ENCODE peak calls at places on chromosome 7, in eight cellular contexts. A, V, D, E, C, G, X and K are unnamed samples.

GRCh38 chr7:131328387-131329175 is 905 bp downstream of the MKLN1 start:
- DNase-seq in A (no peak), V (no peak), D (peak; percentile 7), E (no peak), C (peak; percentile 41), G (peak; percentile 62), X (peak; percentile 61), K (no peak)

GRCh38 chr7:122140918-122141317 is 3.1 kb downstream of the AASS start:
- DNase-seq in A (no peak), V (no peak), D (no peak), E (no peak), C (no peak), G (peak; percentile 19), X (peak; percentile 73), K (no peak)

GRCh38 chr7:12951397-12951801 is 264.0 kb downstream of the ARL4A start:
- DNase-seq in A (no peak), V (no peak), D (peak; percentile 82), E (no peak), C (peak; percentile 89), G (peak; percentile 66), X (no peak), K (no peak)

GRCh38 chr7:121273467-121274167 is 55.2 kb upstream of the WNT16 start:
- DNase-seq in A (no peak), V (no peak), D (no peak), E (no peak), C (peak; percentile 13), G (no peak), X (no peak), K (no peak)

GRCh38 chr7:102260856-102261255 is 25.8 kb upstream of the SH2B2 start:
- DNase-seq in A (no peak), V (no peak), D (no peak), E (no peak), C (peak; percentile 68), G (peak; percentile 54), X (no peak), K (no peak)

GRCh38 chr7:99631311-99632109 is 14.8 kb downstream of the ZSCAN25 start:
- DNase-seq in A (no peak), V (no peak), D (peak; percentile 22), E (no peak), C (peak; percentile 13), G (peak; percentile 38), X (peak; percentile 27), K (no peak)

GRCh38 chr7:12827219-12827821 is 139.9 kb downstream of the ARL4A start:
- DNase-seq in A (no peak), V (no peak), D (peak; percentile 69), E (no peak), C (peak; percentile 35), G (peak; percentile 2), X (no peak), K (no peak)

GRCh38 chr7:37369904-37370303 is 78.8 kb downstream of the ELMO1 start:
- DNase-seq in A (no peak), V (no peak), D (no peak), E (no peak), C (no peak), G (no peak), X (no peak), K (peak; percentile 60)

GRCh38 chr7:136925049-136925448 is 56.6 kb downstream of the CHRM2 start:
- DNase-seq in A (no peak), V (no peak), D (no peak), E (no peak), C (peak; percentile 74), G (no peak), X (no peak), K (no peak)

GRCh38 chr7:131619336-131620305 is 63.2 kb upstream of the PODXL start:
- DNase-seq in A (no peak), V (no peak), D (peak; percentile 50), E (no peak), C (peak; percentile 42), G (peak; percentile 60), X (no peak), K (no peak)

GRCh38 chr7:116353614-116354013 is 143.3 kb downstream of the TES start:
- DNase-seq in A (no peak), V (no peak), D (no peak), E (no peak), C (no peak), G (peak; percentile 27), X (peak; percentile 51), K (peak; percentile 27)

GRCh38 chr7:134353411-134353810 is 36.7 kb upstream of the SLC35B4 start:
- DNase-seq in A (no peak), V (no peak), D (no peak), E (no peak), C (no peak), G (no peak), X (no peak), K (no peak)

GRCh38 chr7:114392686-114393085 is 21.9 kb upstream of the FOXP2 start:
- DNase-seq in A (no peak), V (no peak), D (no peak), E (no peak), C (no peak), G (peak; percentile 35), X (no peak), K (no peak)

GRCh38 chr7:13946181-13946580 is 43.3 kb downstream of the ETV1 start:
- DNase-seq in A (no peak), V (no peak), D (peak; percentile 25), E (no peak), C (peak; percentile 65), G (peak; percentile 49), X (no peak), K (no peak)

GRCh38 chr7:94400643-94401042 is 5.9 kb downstream of the COL1A2 start:
- DNase-seq in A (no peak), V (no peak), D (peak; percentile 51), E (no peak), C (no peak), G (peak; percentile 75), X (peak; percentile 52), K (no peak)

GRCh38 chr7:87341441-87341840 is 4.0 kb upstream of the CROT start:
- DNase-seq in A (no peak), V (no peak), D (no peak), E (no peak), C (no peak), G (no peak), X (no peak), K (no peak)

GRCh38 chr7:151386301-151387160 is 23.3 kb downstream of the WDR86 start:
- DNase-seq in A (no peak), V (no peak), D (peak; percentile 20), E (peak; percentile 48), C (no peak), G (no peak), X (no peak), K (no peak)

GRCh38 chr7:17159500-17160037 is 138.9 kb upstream of the AHR start:
- DNase-seq in A (no peak), V (no peak), D (no peak), E (no peak), C (no peak), G (no peak), X (no peak), K (no peak)

GRCh38 chr7:50697686-50698085 is 85.0 kb downstream of the GRB10 start:
- DNase-seq in A (no peak), V (no peak), D (no peak), E (no peak), C (no peak), G (no peak), X (no peak), K (no peak)
- H3K27ac ChIP-seq in A (no peak overlapping the region), V (no peak overlapping the region), D (no peak overlapping the region), E (no peak overlapping the region), C (no peak overlapping the region), G (no peak overlapping the region), X (no peak overlapping the region), K (no peak overlapping the region)

GRCh38 chr7:22992874-22993840 is 20.8 kb downstream of the HYCC1 start:
- DNase-seq in A (no peak), V (no peak), D (no peak), E (no peak), C (no peak), G (no peak), X (no peak), K (no peak)
- H3K4me1 ChIP-seq in A (no peaks in the 10 kb centered on the region), V (peaks cover 14% of the 10 kb centered on the region), D (no peaks in the 10 kb centered on the region), E (peaks cover 6% of the 10 kb centered on the region), C (peaks cover 3% of the 10 kb centered on the region), G (peaks cover 26% of the 10 kb centered on the region), X (peaks cover 43% of the 10 kb centered on the region), K (no peaks in the 10 kb centered on the region)

GRCh38 chr7:3301831-3302618 is 973 bp downstream of the SDK1 start:
- DNase-seq in A (no peak), V (no peak), D (peak; percentile 39), E (no peak), C (peak; percentile 29), G (peak; percentile 35), X (peak; percentile 73), K (no peak)
- H3K4me3 ChIP-seq in A (peak overlapping the region; percentile 53), V (peak overlapping the region; percentile 48), D (peak overlapping the region; percentile 60), E (peak overlapping the region; percentile 53), C (peak overlapping the region; percentile 15), G (no peak overlapping the region), X (peak overlapping the region; percentile 63), K (peak overlapping the region; percentile 37)

GRCh38 chr7:105768898-105769507 is 107.4 kb downstream of the ATXN7L1 start:
- DNase-seq in A (no peak), V (no peak), D (no peak), E (no peak), C (no peak), G (no peak), X (no peak), K (no peak)

GRCh38 chr7:105769951-105770628 is 106.3 kb downstream of the ATXN7L1 start:
- DNase-seq in A (no peak), V (no peak), D (peak; percentile 84), E (no peak), C (peak; percentile 51), G (peak; percentile 39), X (peak; percentile 76), K (no peak)

GRCh38 chr7:105765846-105766245 is 110.6 kb downstream of the ATXN7L1 start:
- DNase-seq in A (no peak), V (no peak), D (no peak), E (no peak), C (no peak), G (no peak), X (no peak), K (no peak)

GRCh38 chr7:105766421-105767191 is 109.8 kb downstream of the ATXN7L1 start:
- DNase-seq in A (no peak), V (no peak), D (no peak), E (no peak), C (peak; percentile 66), G (no peak), X (no peak), K (no peak)

DNA sequence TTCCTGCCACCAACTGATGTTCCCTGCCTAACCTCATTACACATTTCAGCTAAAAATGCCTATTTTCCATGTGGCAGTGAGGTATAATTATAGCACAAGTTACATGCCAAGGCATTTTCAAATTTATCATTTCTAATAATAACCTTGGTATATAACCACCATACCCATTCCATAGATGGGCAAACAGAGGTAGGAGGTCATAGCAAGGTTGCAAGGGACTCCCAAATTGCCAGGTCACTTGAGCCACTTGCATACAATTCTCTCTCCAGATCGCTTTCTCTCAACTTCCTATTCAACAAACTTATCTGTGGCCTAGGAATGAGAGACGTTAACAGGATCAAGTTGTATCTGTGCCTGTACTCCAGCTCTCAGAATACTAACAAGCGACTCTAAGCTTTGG is 108.3 kb downstream of the ATXN7L1 start:
- DNase-seq in A (no peak), V (no peak), D (no peak), E (no peak), C (no peak), G (no peak), X (no peak), K (no peak)
- H3K27ac ChIP-seq in A (no peak overlapping the region), V (no peak overlapping the region), D (no peak overlapping the region), E (no peak overlapping the region), C (no peak overlapping the region), G (no peak overlapping the region), X (no peak overlapping the region), K (no peak overlapping the region)